ENCODE peak calls at places on chromosomes 7 and 10, in six cellular contexts. J is IMR-90, C is K562, Q is HepG2, U is SK-N-SH, S is GM12878. E is an unnamed sample.

GRCh38 chr7:27745064-27745583 is 5.2 kb downstream of the TAX1BP1 start:
- DNase-seq in U (peak; percentile 58), J (peak; percentile 84), C (peak; percentile 80), S (no peak), Q (peak; percentile 92), E (peak; percentile 67)

GRCh38 chr7:128891110-128891941 is 19.2 kb downstream of the KCP start:
- DNase-seq in C (peak; percentile 50), J (no peak), Q (no peak), S (no peak), U (peak; percentile 72), E (no peak)

GRCh38 chr7:120979765-120980499 is 8.6 kb upstream of the CPED1 start:
- DNase-seq in U (no peak), J (peak; percentile 29), C (no peak), Q (no peak), S (no peak), E (no peak)

GRCh38 chr7:29859491-29860180 is 53.3 kb downstream of the WIPF3 start:
- DNase-seq in Q (no peak), U (no peak), S (no peak), C (no peak), J (no peak), E (no peak)

GRCh38 chr7:113710310-113711106 is 208.3 kb downstream of the PPP1R3A start:
- DNase-seq in U (peak; percentile 46), J (peak; percentile 83), Q (peak; percentile 63), S (peak; percentile 44), C (peak; percentile 87), E (peak; percentile 37)

GRCh38 chr7:148669907-148670306 is 28.8 kb upstream of the CUL1 start:
- DNase-seq in S (no peak), Q (no peak), U (no peak), C (no peak), J (peak; percentile 24), E (no peak)

GRCh38 chr10:44978213-44978569 is 418 bp downstream of the DEPP1 start:
- DNase-seq in J (no peak), C (no peak), U (no peak), Q (no peak), S (no peak), E (no peak)

GRCh38 chr10:45557275-45557905 is 115.2 kb downstream of the ZFAND4 start:
- DNase-seq in C (peak; percentile 58), S (no peak), J (no peak), Q (peak; percentile 49), U (no peak), E (no peak)

GRCh38 chr10:133100706-133101463 is 13.2 kb downstream of the ADGRA1 start:
- DNase-seq in J (no peak), S (no peak), Q (no peak), C (peak; percentile 64), U (no peak), E (peak; percentile 28)

GRCh38 chr7:41882745-41883527 is 180.0 kb upstream of the INHBA start:
- DNase-seq in Q (no peak), C (no peak), S (peak; percentile 80), J (no peak), U (no peak), E (no peak)

GRCh38 chr10:79090134-79090803 is 21.5 kb downstream of the ZMIZ1 start:
- DNase-seq in U (peak; percentile 62), C (no peak), J (peak; percentile 57), S (no peak), Q (no peak), E (no peak)

GRCh38 chr7:2475678-2476015 is 551 bp downstream of the GRIFIN start:
- DNase-seq in J (no peak), C (no peak), S (no peak), Q (no peak), U (no peak), E (no peak)

GRCh38 chr7:111953611-111954010 is 252.6 kb downstream of the DOCK4 start:
- DNase-seq in U (peak; percentile 41), C (no peak), J (no peak), Q (peak; percentile 77), S (peak; percentile 8), E (peak; percentile 62)

GRCh38 chr7:28433604-28434254 is 21.4 kb downstream of the CREB5 start:
- DNase-seq in Q (no peak), S (no peak), U (peak; percentile 46), C (peak; percentile 21), J (peak; percentile 52), E (no peak)

DNA sequence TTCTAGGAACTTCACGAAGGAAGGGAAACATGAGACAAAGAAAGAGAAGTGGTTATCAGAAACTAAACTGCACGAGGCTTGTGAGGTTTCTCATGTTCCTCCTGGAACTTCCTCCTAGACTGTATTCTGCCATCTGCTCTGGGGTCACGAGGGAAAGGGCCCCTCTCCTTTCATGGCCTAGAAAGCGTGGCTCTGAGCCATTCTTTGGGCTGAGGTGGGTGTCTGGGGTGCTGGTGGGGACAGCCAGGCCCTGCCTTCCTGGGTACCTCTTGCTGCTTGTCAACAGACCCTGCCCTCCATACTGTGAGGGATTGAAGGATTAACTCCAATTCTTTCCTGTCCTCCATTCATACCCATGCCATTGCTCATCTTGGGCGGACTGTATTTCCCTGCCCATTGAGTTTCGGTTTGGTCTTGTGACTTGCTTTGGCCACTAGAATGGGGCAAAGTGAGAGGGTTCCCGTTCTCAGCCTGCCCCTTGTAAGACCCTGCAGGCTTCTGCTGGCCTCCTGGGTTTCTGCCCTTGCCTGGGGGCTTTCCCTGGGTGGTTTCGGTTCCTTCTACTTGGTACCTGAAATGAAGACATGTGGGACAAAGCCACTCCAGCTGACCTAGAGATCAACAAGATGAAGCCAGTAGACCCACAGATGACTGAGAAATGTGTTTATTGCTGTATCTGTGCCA is 14.9 kb upstream of the GIMAP8 start:
- DNase-seq in U (no peak), Q (no peak), J (no peak), C (no peak), S (peak; percentile 97), E (no peak)
- TF ChIP-seq SMC3 in U (no peak), Q (no peak), J (no peak), C (no peak), S (no peak), E (no peak)

DNA sequence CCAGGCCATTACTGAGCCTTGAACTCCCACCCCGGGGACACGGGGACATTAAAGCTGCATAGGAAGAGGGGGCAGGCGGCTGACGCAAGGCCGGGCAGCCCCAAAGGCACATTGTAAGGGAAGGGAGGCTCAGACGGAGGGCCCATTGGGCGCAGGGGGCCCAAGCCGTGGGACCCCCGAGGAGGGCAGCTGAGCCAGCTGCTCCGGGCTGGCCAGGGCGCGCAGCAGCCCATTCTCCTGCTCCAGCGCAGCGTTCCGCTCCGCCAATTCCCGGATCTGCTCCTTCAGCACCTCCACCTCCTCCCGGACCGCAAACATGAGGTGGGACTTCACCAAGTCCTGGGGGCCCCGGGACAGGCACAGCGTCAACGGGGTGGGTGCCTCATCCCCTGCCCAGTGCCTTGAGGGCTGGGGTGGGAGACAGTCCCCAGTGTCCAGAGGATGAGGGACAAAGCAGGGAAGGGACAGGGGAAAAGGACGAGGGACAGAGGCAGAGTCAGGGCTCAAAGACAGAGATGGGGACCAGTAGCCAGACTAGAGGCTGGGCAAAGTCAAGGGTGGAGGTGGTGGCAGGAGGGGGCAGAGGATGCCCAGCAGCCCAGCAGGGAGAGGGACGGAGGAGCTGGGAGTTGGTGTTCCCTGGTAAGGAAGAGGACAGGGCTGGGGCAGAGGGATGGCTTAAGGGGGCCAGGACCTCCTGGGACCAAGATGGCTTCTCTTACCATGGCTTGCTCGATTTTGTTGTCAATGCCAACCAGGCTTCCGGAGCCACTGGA is 3.0 kb upstream of the SPACDR start:
- DNase-seq in Q (no peak), C (no peak), J (no peak), S (no peak), U (peak; percentile 31), E (no peak)
- H3K4me2 ChIP-seq in Q (no peak overlapping the region), C (no peak overlapping the region), J (no peak overlapping the region), S (no peak overlapping the region), U (no peak overlapping the region), E (no peak overlapping the region)

GRCh38 chr7:104983620-104984539 is 30.1 kb upstream of the KMT2E start:
- DNase-seq in S (peak; percentile 42), Q (peak; percentile 81), C (peak; percentile 95), U (peak; percentile 95), J (peak; percentile 81), E (peak; percentile 92)
- TF ChIP-seq SMC3 in S (peak; percentile 36), Q (no peak), C (no peak), U (peak; percentile 4), J (peak; percentile 28), E (peak; percentile 47)

DNA sequence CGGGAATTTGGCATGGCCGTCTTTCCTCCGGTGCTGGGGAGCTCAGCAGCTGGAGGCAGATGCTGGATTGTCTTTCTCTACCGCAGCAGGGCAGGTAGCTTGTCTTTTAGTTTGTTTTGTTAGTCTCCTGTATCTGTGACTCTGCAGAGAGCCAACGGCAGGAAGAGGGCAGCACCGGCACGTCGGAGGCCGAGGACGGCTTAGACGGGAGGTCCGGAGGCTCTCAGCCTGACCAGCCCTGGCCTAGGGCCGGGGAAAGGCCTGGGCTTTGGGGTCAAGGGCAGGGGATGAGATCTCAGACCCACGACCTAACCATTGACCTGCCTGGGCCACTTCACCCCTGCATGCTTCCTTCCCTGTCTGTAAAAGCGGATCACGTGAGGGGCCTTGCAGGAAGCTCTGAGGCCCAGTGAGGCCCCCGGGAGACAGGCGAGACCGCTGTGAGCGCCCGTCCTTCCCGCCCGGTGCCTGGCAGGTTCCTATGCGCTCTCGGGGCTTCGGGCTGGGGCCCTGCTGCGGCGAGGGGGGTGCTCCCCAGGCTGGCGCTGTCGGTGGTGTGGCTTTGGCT is 72.7 kb downstream of the LHPP start:
- DNase-seq in J (no peak), S (no peak), Q (no peak), U (no peak), C (peak; percentile 25), E (no peak)
- H3K4me2 ChIP-seq in J (no peak overlapping the region), S (no peak overlapping the region), Q (no peak overlapping the region), U (no peak overlapping the region), C (no peak overlapping the region), E (no peak overlapping the region)

GRCh38 chr10:47183726-47184084 is 116.3 kb upstream of the GDF10 start:
- DNase-seq in U (no peak), C (no peak), S (no peak), J (no peak), Q (no peak), E (no peak)
- TF ChIP-seq SMC3 in U (no peak), C (no peak), S (no peak), J (no peak), Q (no peak), E (no peak)